ENCODE peak calls at places on chromosomes 16 and 17, in five cellular contexts. O is uterus, C is BE2C, L is tibial artery, I is SJSA1. D is an unnamed sample. For H3K27me3, the result is how much of the 10 kb centered on the place peaks cover.

GRCh38 chr16:48537275-48537674 is 72.7 kb downstream of the N4BP1 start:
- DNase-seq in O (no peak), C (no peak), L (no peak), I (no peak), D (no peak)

GRCh38 chr16:50252874-50253510 is 13.4 kb upstream of the ADCY7 start:
- DNase-seq in O (no peak), C (no peak), L (peak), I (no peak), D (no peak)

GRCh38 chr17:49465352-49465751 is 29.7 kb upstream of the NGFR start:
- DNase-seq in O (no peak), C (no peak), L (no peak), I (no peak), D (no peak)

GRCh38 chr17:17675925-17676534 is 5.2 kb upstream of the RAI1 start:
- DNase-seq in O (no peak), C (no peak), L (no peak), I (no peak), D (no peak)

GRCh38 chr16:15533386-15533785 is 99.0 kb downstream of the BMERB1 start:
- DNase-seq in O (no peak), C (no peak), L (no peak), I (no peak), D (no peak)

GRCh38 chr16:11190585-11191565 is 65.1 kb downstream of the SOCS1 start:
- DNase-seq in O (no peak), C (no peak), L (no peak), I (no peak), D (no peak)

GRCh38 chr16:85492617-85492957 is 120.5 kb upstream of the GSE1 start:
- DNase-seq in O (no peak), C (peak), L (no peak), I (no peak), D (no peak)

GRCh38 chr17:56543280-56543679 is 50.2 kb upstream of the NOG start:
- DNase-seq in O (no peak), C (no peak), L (no peak), I (no peak), D (no peak)

GRCh38 chr17:2064147-2064489 is 9.2 kb downstream of the HIC1 start:
- DNase-seq in O (no peak), C (no peak), L (no peak), I (no peak), D (no peak)

GRCh38 chr16:17205279-17206139 is 265.3 kb downstream of the XYLT1 start:
- DNase-seq in O (no peak), C (no peak), L (no peak), I (peak), D (no peak)

GRCh38 chr17:72116692-72117469 is 3.9 kb upstream of the SOX9 start:
- DNase-seq in O (no peak), C (no peak), L (no peak), I (no peak), D (no peak)

GRCh38 chr16:8026450-8026849 is 563.9 kb downstream of the TMEM114 start:
- DNase-seq in O (no peak), C (no peak), L (no peak), I (no peak), D (no peak)

GRCh38 chr16:57976331-57976796 is 5.4 kb upstream of the CNGB1 start:
- DNase-seq in O (no peak), C (no peak), L (no peak), I (no peak), D (no peak)

GRCh38 chr17:48335858-48336500 is 94.0 kb downstream of the SKAP1 start:
- DNase-seq in O (no peak), C (no peak), L (no peak), I (peak), D (peak)

GRCh38 chr17:20313306-20313705 is 154.0 kb downstream of the LGALS9B start:
- DNase-seq in O (no peak), C (no peak), L (no peak), I (no peak), D (no peak)

GRCh38 chr17:38881600-38882191 is 11.8 kb downstream of the LASP1 start:
- DNase-seq in O (peak), C (peak), L (peak), I (peak), D (no peak)

GRCh38 chr16:68636818-68637217 is 8.3 kb upstream of the CDH3 start:
- DNase-seq in O (no peak), C (no peak), L (no peak), I (peak), D (no peak)

GRCh38 chr16:57998484-57998883 is 2.0 kb downstream of the ZNF319 start:
- DNase-seq in O (no peak), C (peak), L (no peak), I (no peak), D (peak)

GRCh38 chr16:73212431-73212830 is 164.5 kb upstream of the ZFHX3 start:
- DNase-seq in O (no peak), C (no peak), L (no peak), I (no peak), D (no peak)

GRCh38 chr17:11899494-11899893 is 97.8 kb downstream of the ZNF18 start:
- DNase-seq in O (peak), C (no peak), L (no peak), I (no peak), D (no peak)

GRCh38 chr17:36535669-36536081 is 888 bp downstream of the PIGW start:
- DNase-seq in O (no peak), C (no peak), L (no peak), I (no peak), D (no peak)

GRCh38 chr17:5619088-5619740 is 34.9 kb upstream of the NLRP1 start:
- DNase-seq in O (no peak), C (peak), L (no peak), I (no peak), D (no peak)

GRCh38 chr17:16878547-16879100 is 93.3 kb downstream of the TNFRSF13B start:
- DNase-seq in O (no peak), C (no peak), L (no peak), I (no peak), D (no peak)

GRCh38 chr17:48427598-48427997 is 2.4 kb downstream of the SKAP1 start:
- DNase-seq in O (no peak), C (no peak), L (no peak), I (no peak), D (no peak)

GRCh38 chr16:23712976-23713375 is at the start of gene ERN2:
- DNase-seq in O (no peak), C (no peak), L (no peak), I (no peak), D (no peak)

GRCh38 chr16:47713225-47713595 is 252.1 kb downstream of the PHKB start:
- DNase-seq in O (no peak), C (peak), L (no peak), I (peak), D (no peak)

GRCh38 chr17:48153711-48154642 is 46.4 kb downstream of the SNX11 start:
- DNase-seq in O (no peak), C (peak), L (no peak), I (peak), D (no peak)

GRCh38 chr16:89623511-89624232 is 10.2 kb downstream of the DPEP1 start:
- DNase-seq in O (no peak), C (peak), L (no peak), I (no peak), D (no peak)

GRCh38 chr17:80822700-80823410 is 168.8 kb upstream of the CHMP6 start:
- DNase-seq in O (peak), C (no peak), L (no peak), I (no peak), D (peak)

GRCh38 chr17:66476014-66476413 is 173.6 kb downstream of the PRKCA start:
- DNase-seq in O (no peak), C (no peak), L (no peak), I (no peak), D (no peak)

DNA sequence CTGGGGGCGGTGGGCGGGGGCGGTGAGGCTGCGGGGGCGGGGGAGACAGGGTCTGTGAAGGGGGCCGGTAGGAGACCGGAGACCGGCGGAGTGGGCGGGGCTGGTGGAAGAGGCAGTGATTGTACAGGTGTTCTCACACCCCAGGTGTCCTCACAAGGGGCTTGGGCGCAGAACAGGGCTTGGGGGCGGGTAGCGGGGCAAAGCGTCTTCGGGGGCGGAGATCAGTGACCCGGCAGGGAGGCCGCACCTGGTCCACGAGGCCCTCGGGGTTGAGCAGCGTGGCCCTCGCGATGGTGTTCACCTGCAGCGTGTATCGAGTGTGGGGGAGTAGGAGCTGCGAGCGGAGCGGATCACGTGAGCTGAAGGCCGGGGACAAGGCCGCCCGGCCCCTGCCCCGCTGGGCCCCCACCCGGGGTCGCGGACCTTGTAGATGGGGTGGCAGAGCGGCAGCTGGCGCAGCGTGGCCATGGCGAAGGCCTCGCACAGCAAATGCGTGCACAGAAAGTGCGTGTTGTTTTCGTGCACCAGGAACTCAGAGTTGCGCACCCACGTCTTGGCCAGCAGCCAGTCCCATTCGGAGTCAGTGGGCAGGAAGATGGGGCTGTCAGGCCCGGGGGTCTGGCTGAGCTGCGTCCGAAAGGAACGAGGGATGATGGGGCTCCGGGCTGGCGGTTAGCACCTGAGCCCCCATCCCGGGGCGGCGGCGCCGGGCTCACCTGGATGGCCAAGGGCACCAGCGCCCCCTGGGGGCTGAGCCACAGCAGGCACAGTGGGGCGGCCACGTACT is 8.5 kb downstream of the ALOXE3 start:
- DNase-seq in O (peak), C (peak), L (no peak), I (peak), D (peak)
- H3K27me3 ChIP-seq in O (under half), C (under half), L (under half), I (under half), D (under half)

DNA sequence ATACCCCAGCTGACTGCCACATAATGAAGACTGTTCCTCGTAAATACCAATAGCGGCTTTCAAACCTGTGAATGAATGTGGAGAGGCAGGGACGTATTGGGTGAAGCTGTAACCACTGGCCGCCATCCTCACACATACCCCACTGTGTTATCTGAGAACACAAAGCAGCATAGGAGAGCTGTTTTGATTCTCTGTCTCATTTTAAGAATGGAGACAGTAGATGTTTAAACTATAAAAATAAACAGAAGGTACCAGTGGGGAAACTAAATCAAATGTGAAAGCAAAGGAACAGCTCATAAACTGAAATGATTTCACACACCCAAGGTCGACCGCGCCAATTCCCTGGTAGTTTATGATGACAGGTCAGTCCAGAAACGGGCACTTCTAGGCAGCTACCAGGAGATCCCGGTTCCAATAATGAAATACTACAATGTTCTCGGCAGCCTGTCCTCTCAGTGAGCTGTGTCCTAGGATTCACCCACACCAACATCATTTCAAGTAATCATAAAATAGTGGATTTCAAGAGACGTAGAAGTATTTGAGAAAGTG is 109.7 kb downstream of the ADCY9 start:
- DNase-seq in O (no peak), C (no peak), L (no peak), I (peak), D (no peak)
- H3K27me3 ChIP-seq in O (under half), C (under half), L (under half), I (under half), D (under half)

DNA sequence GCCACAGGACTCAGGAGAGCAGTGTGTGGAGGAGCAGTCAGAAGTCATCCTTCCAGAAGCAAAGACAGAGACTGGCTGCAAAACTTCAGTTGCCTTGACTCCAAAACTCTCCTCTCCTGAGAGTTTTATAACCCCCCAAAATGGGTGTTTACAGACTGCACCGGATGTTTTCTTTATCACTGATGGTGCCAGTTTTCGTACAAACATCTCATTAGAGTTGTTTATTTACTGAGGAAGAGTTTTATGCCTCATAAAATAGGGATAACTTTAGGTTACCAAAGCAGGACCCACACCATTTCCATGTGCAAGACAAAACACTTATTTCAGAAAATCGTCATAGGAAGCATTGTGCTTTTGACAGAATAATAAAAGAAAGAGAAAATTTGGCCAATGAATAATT is at the start of gene KRT40:
- DNase-seq in O (no peak), C (no peak), L (no peak), I (no peak), D (no peak)
- H3K27me3 ChIP-seq in O (under half), C (under half), L (under half), I (under half), D (under half)

GRCh38 chr17:79614248-79614647 is 3.4 kb upstream of the RBFOX3 start:
- DNase-seq in O (no peak), C (no peak), L (no peak), I (no peak), D (no peak)

GRCh38 chr17:79617304-79617703 is 6.5 kb upstream of the RBFOX3 start:
- DNase-seq in O (no peak), C (no peak), L (no peak), I (no peak), D (no peak)

GRCh38 chr17:79616801-79617200 is 6.0 kb upstream of the RBFOX3 start:
- DNase-seq in O (no peak), C (peak), L (no peak), I (no peak), D (no peak)

GRCh38 chr17:79615446-79615845 is 4.6 kb upstream of the RBFOX3 start:
- DNase-seq in O (no peak), C (no peak), L (no peak), I (no peak), D (no peak)

GRCh38 chr17:79615926-79616325 is 5.1 kb upstream of the RBFOX3 start:
- DNase-seq in O (no peak), C (no peak), L (no peak), I (no peak), D (no peak)
- H3K27me3 ChIP-seq in O (under half), C (half or more), L (under half), I (half or more), D (under half)

GRCh38 chr17:74147436-74147835 is 56.0 kb upstream of the RPL38 start:
- DNase-seq in O (no peak), C (peak), L (no peak), I (no peak), D (no peak)
- H3K27me3 ChIP-seq in O (under half), C (under half), L (under half), I (under half), D (under half)

D was measured in naive thymus-derived CD4-positive, alpha-beta T cell.